ENCODE peak calls at places on chromosomes 11 and 22, in four cellular contexts. One of them, this sample, is unnamed.

GRCh38 chr11:69801513-69802335 is 17.5 kb downstream of the FGF3 start:
- DNase-seq in lower lobe of right lung: no peak
- DNase-seq in PC-3: peak
- DNase-seq in mammary epithelial cell: no peak
- DNase-seq in this sample: peak

GRCh38 chr22:46957521-46957920 is 195.1 kb downstream of the TBC1D22A start:
- DNase-seq in lower lobe of right lung: no peak
- DNase-seq in mammary epithelial cell: no peak
- DNase-seq in PC-3: no peak
- DNase-seq in this sample: no peak

GRCh38 chr11:118232659-118233058 is 7.8 kb upstream of the JAML start:
- DNase-seq in mammary epithelial cell: no peak
- DNase-seq in PC-3: peak
- DNase-seq in lower lobe of right lung: no peak
- DNase-seq in this sample: no peak

GRCh38 chr22:40055143-40055926 is 60.6 kb downstream of the FAM83F start:
- DNase-seq in PC-3: no peak
- DNase-seq in lower lobe of right lung: no peak
- DNase-seq in mammary epithelial cell: peak
- DNase-seq in this sample: no peak

GRCh38 chr22:30516731-30517130 is 11.2 kb upstream of the SEC14L4 start:
- DNase-seq in mammary epithelial cell: no peak
- DNase-seq in PC-3: no peak
- DNase-seq in lower lobe of right lung: no peak
- DNase-seq in this sample: no peak

GRCh38 chr11:122317337-122317736 is 201.3 kb upstream of the BLID start:
- DNase-seq in mammary epithelial cell: no peak
- DNase-seq in PC-3: no peak
- DNase-seq in lower lobe of right lung: no peak
- DNase-seq in this sample: no peak

GRCh38 chr22:39496131-39496838 is 5.8 kb upstream of the MIEF1 start:
- DNase-seq in mammary epithelial cell: peak
- DNase-seq in lower lobe of right lung: peak
- DNase-seq in PC-3: peak
- DNase-seq in this sample: peak

GRCh38 chr22:39832627-39833074 is 60.9 kb downstream of the ENTHD1 start:
- DNase-seq in PC-3: no peak
- DNase-seq in lower lobe of right lung: no peak
- DNase-seq in mammary epithelial cell: no peak
- DNase-seq in this sample: no peak

GRCh38 chr22:35559354-35560005 is 18.8 kb downstream of the RASD2 start:
- DNase-seq in PC-3: no peak
- DNase-seq in mammary epithelial cell: peak
- DNase-seq in lower lobe of right lung: no peak
- DNase-seq in this sample: no peak

GRCh38 chr22:35561796-35562526 is 21.3 kb downstream of the RASD2 start:
- DNase-seq in mammary epithelial cell: peak
- DNase-seq in lower lobe of right lung: no peak
- DNase-seq in PC-3: peak
- DNase-seq in this sample: peak

GRCh38 chr22:35560366-35560765 is 19.7 kb downstream of the RASD2 start:
- DNase-seq in mammary epithelial cell: no peak
- DNase-seq in PC-3: no peak
- DNase-seq in lower lobe of right lung: no peak
- DNase-seq in this sample: no peak

GRCh38 chr22:35558719-35559118 is 18.1 kb downstream of the RASD2 start:
- DNase-seq in lower lobe of right lung: no peak
- DNase-seq in mammary epithelial cell: no peak
- DNase-seq in PC-3: no peak
- DNase-seq in this sample: no peak

DNA sequence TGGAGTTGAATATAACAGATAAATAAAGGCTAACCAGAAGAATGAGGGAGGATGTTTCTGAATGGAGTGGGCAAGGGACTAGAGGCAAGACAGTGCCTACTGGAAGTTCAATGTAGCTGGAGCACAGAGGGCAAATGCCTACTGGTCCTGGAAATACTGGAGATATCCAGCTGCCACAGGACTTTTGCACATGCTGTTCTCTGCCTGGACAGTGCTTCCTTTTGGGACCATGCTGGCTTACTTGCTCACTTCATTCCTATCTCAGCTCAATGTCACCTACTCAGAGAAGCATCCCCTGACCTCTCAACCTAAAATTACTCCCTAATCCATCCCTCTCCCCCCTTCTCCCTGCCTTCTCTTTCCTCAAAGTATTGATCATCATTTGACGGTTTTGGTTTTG is 20.2 kb downstream of the RASD2 start:
- DNase-seq in lower lobe of right lung: no peak
- DNase-seq in PC-3: no peak
- DNase-seq in mammary epithelial cell: no peak
- DNase-seq in this sample: no peak
- TF ChIP-seq CTCF in lower lobe of right lung: no peak
- TF ChIP-seq CTCF in PC-3: no peak
- TF ChIP-seq CTCF in mammary epithelial cell: no peak
- TF ChIP-seq CTCF in this sample: no peak

GRCh38 chr11:44065851-44066731 is at the start of gene ACCS:
- DNase-seq in PC-3: peak
- DNase-seq in lower lobe of right lung: peak
- DNase-seq in mammary epithelial cell: peak
- DNase-seq in this sample: peak
- TF ChIP-seq CTCF in PC-3: peak
- TF ChIP-seq CTCF in lower lobe of right lung: peak
- TF ChIP-seq CTCF in mammary epithelial cell: peak
- TF ChIP-seq CTCF in this sample: peak

GRCh38 chr11:46388619-46389449 is 2.7 kb downstream of the CHRM4 start:
- DNase-seq in PC-3: no peak
- DNase-seq in lower lobe of right lung: no peak
- DNase-seq in mammary epithelial cell: no peak
- DNase-seq in this sample: no peak
- TF ChIP-seq CTCF in PC-3: no peak
- TF ChIP-seq CTCF in lower lobe of right lung: no peak
- TF ChIP-seq CTCF in mammary epithelial cell: no peak
- TF ChIP-seq CTCF in this sample: no peak

DNA sequence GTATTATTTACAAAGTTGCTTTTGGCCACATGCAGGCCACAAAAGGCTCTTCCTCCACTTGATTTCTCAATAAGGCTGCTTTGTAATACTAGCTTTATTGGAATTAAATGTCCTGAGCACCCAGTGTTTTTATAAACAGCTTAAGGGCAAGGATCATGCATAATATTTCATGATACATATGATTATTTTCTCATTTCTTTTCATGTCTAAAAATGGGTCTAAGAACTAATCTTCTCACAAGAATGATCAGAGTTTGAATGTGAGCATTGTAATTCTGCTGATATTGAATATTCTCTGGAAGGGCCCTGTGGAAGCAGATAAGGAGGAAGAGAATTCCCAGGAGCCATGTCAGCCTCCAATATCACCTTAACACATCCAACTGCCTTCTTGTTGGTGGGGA is at the start of gene OR52K2:
- DNase-seq in PC-3: no peak
- DNase-seq in lower lobe of right lung: no peak
- DNase-seq in mammary epithelial cell: no peak
- DNase-seq in this sample: no peak
- TF ChIP-seq CTCF in PC-3: no peak
- TF ChIP-seq CTCF in lower lobe of right lung: no peak
- TF ChIP-seq CTCF in mammary epithelial cell: no peak
- TF ChIP-seq CTCF in this sample: no peak